ENCODE peak calls at places on chromosomes 7 and 10, in seven cellular contexts. H is right cardiac atrium, N is esophagus squamous epithelium, F is lung, E is OCI-LY7, B is ovary, Y is adrenal gland. L is an unnamed sample.
A peak's percentile ranks its signal among the peaks of the same experiment; 100 is the strongest.

GRCh38 chr7:33325754-33326484 is 196.6 kb downstream of the BBS9 start:
- DNase-seq in H (no peak), N (no peak), F (no peak), E (no peak), B (no peak), Y (no peak), L (no peak)

GRCh38 chr10:118763202-118763988 is 8.6 kb upstream of the CACUL1 start:
- DNase-seq in H (no peak), N (no peak), F (no peak), E (no peak), B (no peak), Y (no peak), L (no peak)

GRCh38 chr7:55887786-55888185 is 530 bp downstream of the ZNF713 start:
- DNase-seq in H (no peak), N (no peak), F (no peak), E (peak; percentile 14), B (no peak), Y (no peak), L (peak; percentile 12)

GRCh38 chr7:25653412-25653811 is 425.1 kb upstream of the NPVF start:
- DNase-seq in H (no peak), N (no peak), F (no peak), E (no peak), B (no peak), Y (no peak), L (no peak)

GRCh38 chr10:100761191-100761590 is 15.8 kb downstream of the PAX2 start:
- DNase-seq in H (no peak), N (no peak), F (no peak), E (no peak), B (no peak), Y (no peak), L (no peak)

GRCh38 chr10:15313844-15314243 is 57.2 kb downstream of the FAM171A1 start:
- DNase-seq in H (peak; percentile 59), N (no peak), F (no peak), E (no peak), B (no peak), Y (peak; percentile 57), L (peak; percentile 71)

GRCh38 chr10:10141983-10142382 is 875.7 kb upstream of the CELF2 start:
- DNase-seq in H (no peak), N (no peak), F (no peak), E (no peak), B (no peak), Y (no peak), L (no peak)

GRCh38 chr7:114508096-114508495 is 93.5 kb downstream of the FOXP2 start:
- DNase-seq in H (no peak), N (no peak), F (no peak), E (no peak), B (no peak), Y (no peak), L (peak; percentile 29)

GRCh38 chr7:98831641-98832221 is 38.1 kb downstream of the TMEM130 start:
- DNase-seq in H (no peak), N (no peak), F (no peak), E (peak; percentile 25), B (no peak), Y (peak; percentile 64), L (peak; percentile 7)

DNA sequence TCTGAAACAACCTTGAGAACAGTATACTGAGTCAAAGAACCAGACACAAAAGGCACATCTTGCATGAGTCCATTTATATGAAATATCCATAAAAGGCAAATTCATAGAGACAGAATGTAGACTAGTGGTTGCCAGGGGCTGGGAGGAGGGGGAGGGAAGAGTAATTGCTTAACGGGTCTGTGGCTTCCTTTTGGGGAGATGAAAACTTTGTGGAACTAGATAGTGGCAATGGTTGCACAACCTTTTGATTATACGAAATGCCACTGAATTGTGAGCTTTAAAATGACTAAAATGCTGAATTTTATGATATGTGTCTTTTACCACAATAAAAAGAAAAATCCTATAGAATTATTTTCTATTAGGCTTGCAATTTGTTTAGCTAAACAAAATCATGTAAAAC is 16.8 kb downstream of the ADRB1 start:
- DNase-seq in H (no peak), N (no peak), F (no peak), E (no peak), B (no peak), Y (no peak), L (no peak)
- H3K4me1 ChIP-seq in H (peaks cover 8% of the 10 kb centered on the region), N (peaks cover 15% of the 10 kb centered on the region), F (peaks cover 3% of the 10 kb centered on the region), E (no peaks in the 10 kb centered on the region), B (no peaks in the 10 kb centered on the region), Y (peaks cover 4% of the 10 kb centered on the region), L (no peaks in the 10 kb centered on the region)

GRCh38 chr10:95504187-95504800 is 56.9 kb downstream of the SORBS1 start:
- DNase-seq in H (no peak), N (no peak), F (no peak), E (no peak), B (no peak), Y (no peak), L (no peak)
- H3K4me1 ChIP-seq in H (peaks cover 30% of the 10 kb centered on the region), N (peaks cover 10% of the 10 kb centered on the region), F (peaks cover 35% of the 10 kb centered on the region), E (no peaks in the 10 kb centered on the region), B (peaks cover 11% of the 10 kb centered on the region), Y (no peaks in the 10 kb centered on the region), L (peaks cover 2% of the 10 kb centered on the region)

GRCh38 chr10:102119417-102120141 is 589 bp downstream of the LDB1 start:
- DNase-seq in H (peak; percentile 60), N (no peak), F (peak; percentile 69), E (peak; percentile 69), B (peak; percentile 89), Y (peak; percentile 93), L (peak; percentile 80)
- H3K4me1 ChIP-seq in H (peaks cover 14% of the 10 kb centered on the region), N (peaks cover 51% of the 10 kb centered on the region), F (no peaks in the 10 kb centered on the region), E (peaks cover 54% of the 10 kb centered on the region), B (peaks cover 22% of the 10 kb centered on the region), Y (peaks cover 44% of the 10 kb centered on the region), L (peaks cover 39% of the 10 kb centered on the region)

GRCh38 chr10:128218161-128218560 is 91.9 kb upstream of the MKI67 start:
- DNase-seq in H (no peak), N (no peak), F (no peak), E (no peak), B (no peak), Y (peak; percentile 21), L (no peak)

GRCh38 chr10:128220011-128220410 is 93.8 kb upstream of the MKI67 start:
- DNase-seq in H (no peak), N (no peak), F (no peak), E (no peak), B (no peak), Y (no peak), L (no peak)

GRCh38 chr10:128221787-128222186 is 95.6 kb upstream of the MKI67 start:
- DNase-seq in H (no peak), N (no peak), F (no peak), E (no peak), B (no peak), Y (no peak), L (no peak)

GRCh38 chr10:128221128-128221527 is 94.9 kb upstream of the MKI67 start:
- DNase-seq in H (no peak), N (no peak), F (peak; percentile 23), E (no peak), B (no peak), Y (no peak), L (no peak)

GRCh38 chr10:128219295-128219694 is 93.1 kb upstream of the MKI67 start:
- DNase-seq in H (no peak), N (no peak), F (no peak), E (no peak), B (no peak), Y (no peak), L (no peak)
- H3K4me1 ChIP-seq in H (no peaks in the 10 kb centered on the region), N (no peaks in the 10 kb centered on the region), F (no peaks in the 10 kb centered on the region), E (no peaks in the 10 kb centered on the region), B (no peaks in the 10 kb centered on the region), Y (no peaks in the 10 kb centered on the region), L (no peaks in the 10 kb centered on the region)

DNA sequence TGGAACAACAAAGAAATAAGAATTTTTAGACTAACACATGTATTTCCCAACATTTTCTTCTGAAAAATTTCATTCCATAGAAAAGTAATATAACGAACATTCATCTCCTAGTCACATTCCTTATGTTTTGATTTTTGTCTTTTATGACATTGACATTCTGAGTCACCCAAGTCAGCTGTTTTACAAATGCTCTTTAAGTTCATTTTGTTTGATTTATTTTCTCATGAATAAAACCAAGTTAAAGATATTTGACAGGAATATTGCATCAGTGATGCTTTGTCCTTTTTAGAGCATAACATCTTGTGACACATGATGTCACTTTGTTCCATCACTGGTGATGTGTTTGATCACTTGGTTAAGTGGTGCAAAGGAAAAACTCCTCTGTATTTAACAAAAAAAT is 48.4 kb downstream of the HGF start:
- DNase-seq in H (no peak), N (no peak), F (no peak), E (no peak), B (no peak), Y (no peak), L (no peak)
- H3K4me1 ChIP-seq in H (no peaks in the 10 kb centered on the region), N (no peaks in the 10 kb centered on the region), F (peaks cover 2% of the 10 kb centered on the region), E (no peaks in the 10 kb centered on the region), B (no peaks in the 10 kb centered on the region), Y (no peaks in the 10 kb centered on the region), L (no peaks in the 10 kb centered on the region)

GRCh38 chr7:116577320-116577871 is 52.6 kb downstream of the CAV1 start:
- DNase-seq in H (no peak), N (no peak), F (no peak), E (no peak), B (no peak), Y (no peak), L (no peak)

GRCh38 chr7:116578526-116578925 is 53.7 kb downstream of the CAV1 start:
- DNase-seq in H (no peak), N (no peak), F (no peak), E (no peak), B (no peak), Y (no peak), L (peak; percentile 58)

GRCh38 chr7:116575853-116576252 is 51.0 kb downstream of the CAV1 start:
- DNase-seq in H (no peak), N (no peak), F (no peak), E (no peak), B (no peak), Y (no peak), L (no peak)

GRCh38 chr7:116574025-116574822 is 49.4 kb downstream of the CAV1 start:
- DNase-seq in H (no peak), N (no peak), F (no peak), E (peak; percentile 8), B (no peak), Y (no peak), L (peak; percentile 47)

DNA sequence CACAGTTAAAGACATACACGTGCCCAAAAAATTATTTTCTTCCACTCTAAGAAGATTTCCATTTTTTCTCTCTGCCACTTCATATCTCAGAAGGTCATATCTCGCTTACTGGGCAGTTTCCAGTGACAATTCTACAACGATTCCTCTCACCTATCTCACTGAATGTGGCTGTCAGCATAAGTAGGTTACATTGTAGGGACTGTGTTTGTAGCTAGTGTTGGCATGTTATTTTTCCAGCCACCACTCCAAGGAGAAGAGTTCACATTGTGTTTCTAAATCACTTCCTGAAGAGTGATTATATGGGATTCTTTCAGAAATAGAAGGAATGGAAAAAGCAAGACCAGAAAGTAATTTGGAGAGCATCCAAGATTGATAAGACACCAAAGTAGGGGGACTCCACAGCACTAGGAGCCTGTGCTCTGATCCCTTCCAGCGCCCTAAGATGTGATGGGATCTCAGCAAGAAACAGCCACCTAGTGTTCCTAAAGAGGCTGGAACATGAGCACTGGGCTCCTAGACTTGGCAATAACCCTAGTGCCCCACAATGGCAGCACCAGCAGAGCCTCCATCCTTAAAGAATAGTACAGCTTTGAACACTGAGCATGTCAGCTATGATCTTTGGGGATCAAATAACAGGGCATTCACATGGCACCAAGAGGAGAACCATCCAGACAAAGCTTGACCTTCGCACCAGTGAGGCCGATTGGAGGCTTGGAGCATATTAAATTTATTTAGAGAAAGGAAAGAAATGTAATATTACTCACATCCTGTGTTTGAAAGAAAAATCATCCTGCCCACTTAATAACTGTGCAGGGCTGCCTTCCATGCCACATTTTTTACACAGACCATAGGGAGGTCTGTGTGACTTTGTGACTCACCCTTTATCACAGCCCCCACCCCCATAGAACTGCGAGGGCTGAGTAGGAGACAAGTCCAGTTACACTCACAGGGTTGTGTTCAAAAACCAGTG is 51.8 kb downstream of the CAV1 start:
- DNase-seq in H (peak; percentile 35), N (no peak), F (no peak), E (no peak), B (no peak), Y (no peak), L (peak; percentile 92)
- H3K4me1 ChIP-seq in H (peaks cover 12% of the 10 kb centered on the region), N (peaks cover 9% of the 10 kb centered on the region), F (peaks cover 21% of the 10 kb centered on the region), E (peaks cover 5% of the 10 kb centered on the region), B (peaks cover 17% of the 10 kb centered on the region), Y (no peaks in the 10 kb centered on the region), L (peaks cover 5% of the 10 kb centered on the region)

GRCh38 chr10:69472142-69472541 is 20.9 kb downstream of the TSPAN15 start:
- DNase-seq in H (no peak), N (no peak), F (no peak), E (no peak), B (no peak), Y (no peak), L (no peak)
- H3K4me1 ChIP-seq in H (peaks cover 21% of the 10 kb centered on the region), N (peaks cover 29% of the 10 kb centered on the region), F (peaks cover 7% of the 10 kb centered on the region), E (no peaks in the 10 kb centered on the region), B (peaks cover 3% of the 10 kb centered on the region), Y (no peaks in the 10 kb centered on the region), L (peaks cover 7% of the 10 kb centered on the region)